ENCODE peak calls at places on chromosomes 1 and 21, in five cellular contexts. W, K, S, E and G are unnamed samples. For H3K9me3 and H3K4me1, the result is how much of the 10 kb centered on the place peaks cover.

GRCh38 chr1:30982937-30983336 is 74.4 kb upstream of the SDC3 start:
- DNase-seq in E (no peak), S (no peak), W (no peak), K (no peak), G (no peak)

GRCh38 chr1:178536844-178537371 is 24.0 kb downstream of the TEX35 start:
- DNase-seq in W (no peak), S (no peak), K (peak), E (peak), G (peak)

GRCh38 chr21:16075594-16076282 is 346.0 kb downstream of the USP25 start:
- DNase-seq in E (no peak), W (no peak), S (no peak), K (no peak), G (no peak)

GRCh38 chr1:236413688-236414087 is 19.6 kb downstream of the EDARADD start:
- DNase-seq in K (no peak), E (no peak), S (no peak), W (no peak), G (no peak)

GRCh38 chr1:225049594-225049993 is 120.1 kb downstream of the DNAH14 start:
- DNase-seq in E (no peak), K (no peak), W (no peak), S (no peak), G (no peak)

GRCh38 chr1:167713330-167714081 is 8.3 kb upstream of the MPZL1 start:
- DNase-seq in W (no peak), E (peak), S (no peak), K (peak), G (peak)

GRCh38 chr21:45048026-45048698 is 26.2 kb upstream of the ADARB1 start:
- DNase-seq in W (no peak), K (no peak), E (no peak), S (no peak), G (no peak)

GRCh38 chr1:20093940-20094391 is 24.0 kb downstream of the PLA2G5 start:
- DNase-seq in E (no peak), K (peak), S (no peak), W (no peak), G (no peak)

GRCh38 chr1:110148961-110149360 is 1.3 kb upstream of the SLC6A17 start:
- DNase-seq in W (no peak), K (no peak), E (no peak), S (no peak), G (no peak)

GRCh38 chr1:10734900-10735602 is 61.4 kb downstream of the CASZ1 start:
- DNase-seq in S (no peak), E (no peak), K (no peak), W (no peak), G (no peak)

GRCh38 chr1:224637510-224637909 is 21.4 kb downstream of the CNIH3 start:
- DNase-seq in W (no peak), K (no peak), S (no peak), E (peak), G (no peak)

GRCh38 chr1:60196026-60196425 is 122.5 kb upstream of the C1orf87 start:
- DNase-seq in K (no peak), W (no peak), S (no peak), E (no peak), G (no peak)

GRCh38 chr21:45584786-45585185 is 42.5 kb upstream of the SLC19A1 start:
- DNase-seq in W (no peak), E (no peak), S (peak), K (no peak), G (no peak)

GRCh38 chr1:224205438-224205840 is 22.4 kb downstream of the DEGS1 start:
- DNase-seq in S (no peak), E (no peak), W (no peak), K (no peak), G (peak)

GRCh38 chr1:220278991-220279390 is 6.7 kb upstream of the RAB3GAP2 start:
- DNase-seq in K (no peak), W (no peak), S (no peak), E (no peak), G (no peak)

GRCh38 chr1:32701951-32702598 is 495 bp downstream of the SYNC start:
- DNase-seq in S (peak), W (no peak), K (peak), E (no peak), G (peak)

GRCh38 chr1:209929751-209930150 is 8.3 kb upstream of the SYT14 start:
- DNase-seq in E (no peak), K (no peak), S (no peak), W (no peak), G (no peak)

GRCh38 chr1:206117151-206117948 is at the start of gene AVPR1B:
- DNase-seq in K (peak), S (no peak), W (peak), E (peak), G (peak)

GRCh38 chr1:151371744-151372410 is 628 bp downstream of the SELENBP1 start:
- DNase-seq in S (peak), K (peak), W (no peak), E (peak), G (peak)

GRCh38 chr1:63968663-63969460 is 195.0 kb downstream of the ROR1 start:
- DNase-seq in K (peak), E (peak), W (no peak), S (no peak), G (no peak)

GRCh38 chr1:168138134-168138533 is 1.4 kb upstream of the GPR161 start:
- DNase-seq in S (no peak), E (no peak), W (no peak), K (no peak), G (no peak)

GRCh38 chr1:66350001-66350547 is 183.9 kb upstream of the SGIP1 start:
- DNase-seq in S (peak), K (no peak), E (no peak), W (peak), G (peak)

GRCh38 chr1:110607663-110608230 is 1.6 kb upstream of the KCNA2 start:
- DNase-seq in E (no peak), S (no peak), K (no peak), W (no peak), G (no peak)

GRCh38 chr1:55632058-55632457 is 416.9 kb upstream of the USP24 start:
- DNase-seq in K (no peak), S (no peak), E (no peak), W (no peak), G (no peak)

GRCh38 chr1:235090406-235091069 is 38.1 kb downstream of the TOMM20 start:
- DNase-seq in W (no peak), S (no peak), E (peak), K (no peak), G (no peak)

GRCh38 chr1:86846166-86846647 is 67.7 kb downstream of the SELENOF start:
- DNase-seq in S (no peak), E (no peak), W (no peak), K (no peak), G (no peak)

GRCh38 chr1:25820247-25821111 is 725 bp downstream of the MTFR1L start:
- DNase-seq in K (peak), S (peak), E (peak), W (peak), G (peak)

GRCh38 chr1:7478797-7479499 is 292.1 kb upstream of the VAMP3 start:
- DNase-seq in K (no peak), S (peak), W (peak), E (no peak), G (peak)

GRCh38 chr21:31961704-31962103 is 88.9 kb downstream of the HUNK start:
- DNase-seq in E (no peak), S (no peak), W (no peak), K (no peak), G (no peak)

GRCh38 chr1:111203681-111204210 is 3.3 kb upstream of the DENND2D start:
- DNase-seq in W (peak), S (peak), E (peak), K (peak), G (peak)

GRCh38 chr1:67429528-67430357 is 459 bp downstream of the SERBP1 start:
- DNase-seq in W (peak), S (peak), E (peak), K (peak), G (peak)

GRCh38 chr1:225677350-225678124 is 24.6 kb upstream of the ENAH start:
- DNase-seq in S (no peak), W (no peak), K (no peak), E (no peak), G (no peak)

GRCh38 chr21:40567511-40567910 is 279.4 kb downstream of the DSCAM start:
- DNase-seq in W (no peak), S (no peak), E (no peak), K (no peak), G (no peak)

GRCh38 chr1:41578712-41579335 is 94.3 kb upstream of the EDN2 start:
- DNase-seq in W (no peak), S (no peak), E (peak), K (no peak), G (no peak)

GRCh38 chr21:22585558-22585957 is 1587.3 kb downstream of the NCAM2 start:
- DNase-seq in K (no peak), S (no peak), W (no peak), E (no peak), G (no peak)

GRCh38 chr1:231093158-231093922 is 53.3 kb upstream of the FAM89A start:
- DNase-seq in S (no peak), K (no peak), W (no peak), E (no peak), G (no peak)

GRCh38 chr1:160996195-160996594 is 24.8 kb downstream of the F11R start:
- DNase-seq in K (no peak), E (no peak), W (no peak), S (no peak), G (no peak)

GRCh38 chr1:3411806-3412205 is 42.7 kb upstream of the ARHGEF16 start:
- DNase-seq in W (no peak), K (no peak), S (no peak), E (no peak), G (no peak)

GRCh38 chr1:3408751-3409266 is 45.7 kb upstream of the ARHGEF16 start:
- DNase-seq in K (no peak), W (no peak), E (no peak), S (no peak), G (no peak)

GRCh38 chr1:3412376-3412775 is 42.1 kb upstream of the ARHGEF16 start:
- DNase-seq in K (no peak), S (no peak), W (no peak), E (no peak), G (no peak)

GRCh38 chr1:3410435-3410915 is 44.0 kb upstream of the ARHGEF16 start:
- DNase-seq in E (no peak), S (no peak), W (no peak), K (no peak), G (no peak)

GRCh38 chr1:3409737-3410434 is 44.6 kb upstream of the ARHGEF16 start:
- DNase-seq in E (peak), S (no peak), K (peak), W (no peak), G (peak)
- H3K9me3 ChIP-seq in E (under half), S (under half), K (under half), W (under half), G (under half)

GRCh38 chr1:198669023-198669698 is 30.3 kb downstream of the PTPRC start:
- DNase-seq in S (no peak), W (no peak), K (no peak), E (no peak), G (no peak)

GRCh38 chr1:198669771-198670170 is 30.9 kb downstream of the PTPRC start:
- DNase-seq in S (no peak), W (no peak), K (no peak), E (no peak), G (no peak)

GRCh38 chr1:198672124-198672523 is 33.3 kb downstream of the PTPRC start:
- DNase-seq in W (no peak), K (no peak), E (no peak), S (no peak), G (no peak)

GRCh38 chr1:198674009-198674408 is 35.2 kb downstream of the PTPRC start:
- DNase-seq in E (no peak), K (no peak), S (no peak), W (no peak), G (no peak)

DNA sequence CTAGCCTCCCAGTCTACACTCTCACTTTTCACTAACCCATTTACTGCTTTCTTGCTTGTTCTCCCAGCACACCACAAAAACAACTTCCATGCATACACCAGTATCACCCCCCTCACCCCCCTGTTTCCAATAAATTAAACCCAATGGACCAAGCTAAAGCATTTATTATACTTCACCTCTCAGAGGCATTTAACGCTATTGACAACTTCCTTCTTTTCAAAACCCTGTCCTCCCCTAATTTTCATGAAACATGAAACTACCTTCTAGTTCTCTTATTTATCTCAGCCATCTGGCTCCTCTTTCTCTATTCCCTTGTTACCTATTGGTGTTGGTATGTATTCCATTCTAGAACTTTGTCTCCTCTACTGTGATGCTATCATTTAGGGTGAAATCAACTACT is 32.3 kb downstream of the PTPRC start:
- DNase-seq in K (no peak), E (no peak), W (no peak), S (no peak), G (no peak)
- H3K4me1 ChIP-seq in K (under half), E (under half), W (under half), S (under half), G (under half)

GRCh38 chr1:61266738-61267137 is 184.4 kb downstream of the NFIA start:
- DNase-seq in E (no peak), K (no peak), W (no peak), S (no peak), G (no peak)

GRCh38 chr1:61270761-61271411 is 188.5 kb downstream of the NFIA start:
- DNase-seq in W (no peak), S (no peak), K (no peak), E (no peak), G (no peak)

GRCh38 chr1:61270107-61270506 is 187.7 kb downstream of the NFIA start:
- DNase-seq in K (no peak), W (no peak), E (no peak), S (no peak), G (no peak)

GRCh38 chr1:61269648-61270047 is 187.3 kb downstream of the NFIA start:
- DNase-seq in S (no peak), E (no peak), W (no peak), K (no peak), G (no peak)

GRCh38 chr1:61268546-61269243 is 186.3 kb downstream of the NFIA start:
- DNase-seq in K (no peak), S (no peak), E (no peak), W (no peak), G (no peak)
- H3K9me3 ChIP-seq in K (under half), S (under half), E (under half), W (under half), G (under half)

GRCh38 chr1:193090865-193091264 is 14.3 kb downstream of the GLRX2 start:
- DNase-seq in K (no peak), S (no peak), W (no peak), E (no peak), G (no peak)

GRCh38 chr1:193083365-193084088 is 21.7 kb downstream of the GLRX2 start:
- DNase-seq in S (no peak), W (no peak), E (no peak), K (no peak), G (no peak)

GRCh38 chr1:193087893-193088292 is 17.3 kb downstream of the GLRX2 start:
- DNase-seq in W (no peak), E (no peak), K (no peak), S (no peak), G (no peak)

GRCh38 chr1:193086342-193086741 is 18.9 kb downstream of the GLRX2 start:
- DNase-seq in E (no peak), S (no peak), W (no peak), K (no peak), G (no peak)

DNA sequence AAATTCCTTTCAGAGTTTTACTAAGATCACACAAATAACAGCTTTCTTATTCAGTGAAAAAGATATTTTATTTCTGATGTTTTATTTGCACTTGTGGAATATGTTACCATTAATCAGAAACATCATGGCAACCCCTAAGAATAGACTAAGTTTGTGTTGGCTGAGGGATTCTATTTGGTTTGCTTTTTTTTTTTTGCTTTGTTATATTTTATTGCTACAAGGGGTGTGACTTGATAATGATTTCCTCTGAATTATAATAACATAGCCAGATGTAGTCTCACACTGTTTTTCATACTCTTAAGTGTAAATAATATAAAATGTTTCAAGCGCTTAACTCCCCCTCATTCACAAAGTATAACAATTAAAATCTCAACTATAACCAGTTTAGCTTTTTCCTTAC is 20.0 kb downstream of the GLRX2 start:
- DNase-seq in S (no peak), K (no peak), W (no peak), E (no peak), G (no peak)
- H3K4me1 ChIP-seq in S (under half), K (under half), W (under half), E (under half), G (under half)

GRCh38 chr1:204094262-204095247 is 21.6 kb downstream of the SOX13 start:
- DNase-seq in S (no peak), W (no peak), K (no peak), E (no peak), G (no peak)
- H3K9me3 ChIP-seq in S (under half), W (under half), K (under half), E (under half), G (under half)